ENCODE peak calls at places on chromosomes 1 and 21, in five cellular contexts. One of them, this sample, is unnamed.
A peak's percentile ranks its signal among the peaks of the same experiment; 100 is the strongest.

GRCh38 chr1:30512253-30512921 is 211.0 kb downstream of the MATN1 start:
- DNase-seq in MM.1S: no peak
- DNase-seq in PC-9: no peak
- DNase-seq in heart right ventricle: no peak
- DNase-seq in lower leg skin: peak; percentile 58
- DNase-seq in this sample: no peak

GRCh38 chr1:54542120-54542961 is 5.7 kb upstream of the ACOT11 start:
- DNase-seq in PC-9: peak; percentile 94
- DNase-seq in MM.1S: peak; percentile 71
- DNase-seq in heart right ventricle: peak; percentile 69
- DNase-seq in lower leg skin: peak; percentile 90
- DNase-seq in this sample: peak; percentile 27

GRCh38 chr1:109802136-109802900 is 38.6 kb upstream of the EPS8L3 start:
- DNase-seq in lower leg skin: peak; percentile 81
- DNase-seq in PC-9: no peak
- DNase-seq in heart right ventricle: no peak
- DNase-seq in MM.1S: peak; percentile 80
- DNase-seq in this sample: no peak

GRCh38 chr1:50346621-50347020 is 76.6 kb downstream of the DMRTA2 start:
- DNase-seq in heart right ventricle: no peak
- DNase-seq in PC-9: no peak
- DNase-seq in MM.1S: no peak
- DNase-seq in lower leg skin: no peak
- DNase-seq in this sample: no peak

GRCh38 chr21:19501115-19501514 is 1097.5 kb upstream of the TMPRSS15 start:
- DNase-seq in MM.1S: no peak
- DNase-seq in heart right ventricle: no peak
- DNase-seq in PC-9: no peak
- DNase-seq in lower leg skin: no peak
- DNase-seq in this sample: no peak

GRCh38 chr1:46812065-46812750 is 13.4 kb downstream of the CYP4B1 start:
- DNase-seq in lower leg skin: peak; percentile 81
- DNase-seq in MM.1S: no peak
- DNase-seq in PC-9: no peak
- DNase-seq in heart right ventricle: peak; percentile 40
- DNase-seq in this sample: no peak

GRCh38 chr1:119924948-119925898 is 28.9 kb upstream of the ADAM30 start:
- DNase-seq in MM.1S: no peak
- DNase-seq in heart right ventricle: no peak
- DNase-seq in lower leg skin: no peak
- DNase-seq in PC-9: no peak
- DNase-seq in this sample: no peak

GRCh38 chr1:241749041-241749798 is 97.1 kb downstream of the WDR64 start:
- DNase-seq in lower leg skin: no peak
- DNase-seq in heart right ventricle: no peak
- DNase-seq in PC-9: peak; percentile 18
- DNase-seq in MM.1S: no peak
- DNase-seq in this sample: no peak

GRCh38 chr1:97603218-97603617 is 317.6 kb downstream of the DPYD start:
- DNase-seq in PC-9: no peak
- DNase-seq in lower leg skin: no peak
- DNase-seq in heart right ventricle: no peak
- DNase-seq in MM.1S: no peak
- DNase-seq in this sample: no peak

GRCh38 chr1:30188999-30189398 is 534.4 kb downstream of the MATN1 start:
- DNase-seq in heart right ventricle: no peak
- DNase-seq in lower leg skin: no peak
- DNase-seq in MM.1S: no peak
- DNase-seq in PC-9: no peak
- DNase-seq in this sample: no peak

GRCh38 chr1:22525211-22525610 is 38.1 kb upstream of the EPHA8 start:
- DNase-seq in heart right ventricle: no peak
- DNase-seq in lower leg skin: peak; percentile 4
- DNase-seq in PC-9: no peak
- DNase-seq in MM.1S: no peak
- DNase-seq in this sample: no peak

GRCh38 chr1:1847061-1847460 is 43.8 kb downstream of the GNB1 start:
- DNase-seq in lower leg skin: no peak
- DNase-seq in PC-9: no peak
- DNase-seq in heart right ventricle: no peak
- DNase-seq in MM.1S: no peak
- DNase-seq in this sample: no peak

GRCh38 chr1:26537951-26538352 is 8.4 kb downstream of the RPS6KA1 start:
- DNase-seq in lower leg skin: no peak
- DNase-seq in heart right ventricle: no peak
- DNase-seq in MM.1S: peak; percentile 46
- DNase-seq in PC-9: peak; percentile 19
- DNase-seq in this sample: peak; percentile 77

GRCh38 chr1:240611228-240611618 is 732 bp downstream of the GREM2 start:
- DNase-seq in lower leg skin: no peak
- DNase-seq in MM.1S: peak; percentile 10
- DNase-seq in PC-9: no peak
- DNase-seq in heart right ventricle: no peak
- DNase-seq in this sample: no peak

DNA sequence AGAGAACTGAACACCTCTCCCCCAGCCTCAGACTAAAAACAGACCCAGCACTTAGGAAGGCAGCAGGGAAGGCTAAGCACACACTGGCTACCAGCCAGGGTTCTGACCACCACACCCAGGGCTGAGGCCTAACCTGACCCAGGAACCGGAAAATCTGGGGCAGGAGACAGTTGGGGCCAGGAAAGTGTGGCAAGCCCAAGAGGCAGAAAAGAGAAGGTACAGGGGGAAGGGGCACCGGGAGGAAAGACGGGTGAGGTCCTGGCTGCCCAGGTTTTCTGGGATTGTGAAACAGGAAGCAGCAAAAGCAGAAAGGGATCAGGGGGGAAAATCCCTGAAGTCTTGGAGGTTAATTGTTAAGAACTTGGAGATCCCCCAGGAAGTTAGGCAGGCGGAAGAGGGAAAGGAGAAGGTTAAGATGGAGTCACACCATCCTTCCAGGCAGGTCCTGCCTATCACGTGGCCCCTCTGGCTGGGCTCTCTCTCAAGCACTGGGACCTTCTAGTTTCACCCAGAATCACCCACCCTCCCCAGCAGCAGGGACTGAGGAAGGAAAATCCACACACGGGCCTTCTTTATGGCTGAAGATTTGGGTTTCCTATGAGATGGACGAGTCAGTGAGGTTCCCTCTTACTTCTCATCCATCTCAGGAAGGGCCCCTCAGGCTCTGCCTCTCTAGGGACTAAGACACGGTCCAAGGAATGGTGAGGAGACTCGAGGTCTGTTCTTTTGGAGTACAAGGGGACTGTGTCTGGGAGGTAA is 2.6 kb downstream of the HDGF start:
- DNase-seq in heart right ventricle: peak; percentile 53
- DNase-seq in PC-9: peak; percentile 72
- DNase-seq in lower leg skin: peak; percentile 93
- DNase-seq in MM.1S: no peak
- DNase-seq in this sample: no peak
- H3K4me3 ChIP-seq in heart right ventricle: peak overlapping the region; percentile 79
- H3K4me3 ChIP-seq in PC-9: peak overlapping the region; percentile 95
- H3K4me3 ChIP-seq in lower leg skin: no peak overlapping the region
- H3K4me3 ChIP-seq in MM.1S: peak overlapping the region; percentile 86
- H3K4me3 ChIP-seq in this sample: peak overlapping the region; percentile 94

GRCh38 chr1:183477986-183478781 is 5.9 kb downstream of the SMG7 start:
- DNase-seq in MM.1S: peak; percentile 67
- DNase-seq in heart right ventricle: no peak
- DNase-seq in lower leg skin: no peak
- DNase-seq in PC-9: no peak
- DNase-seq in this sample: peak; percentile 67

GRCh38 chr1:183476081-183476480 is 3.8 kb downstream of the SMG7 start:
- DNase-seq in PC-9: no peak
- DNase-seq in MM.1S: no peak
- DNase-seq in heart right ventricle: no peak
- DNase-seq in lower leg skin: no peak
- DNase-seq in this sample: peak; percentile 35

GRCh38 chr1:183483224-183483623 is 10.9 kb downstream of the SMG7 start:
- DNase-seq in PC-9: no peak
- DNase-seq in heart right ventricle: no peak
- DNase-seq in MM.1S: no peak
- DNase-seq in lower leg skin: no peak
- DNase-seq in this sample: no peak

GRCh38 chr1:183484254-183484653 is 12.0 kb downstream of the SMG7 start:
- DNase-seq in PC-9: no peak
- DNase-seq in MM.1S: no peak
- DNase-seq in lower leg skin: no peak
- DNase-seq in heart right ventricle: no peak
- DNase-seq in this sample: no peak

GRCh38 chr1:183480971-183481431 is 8.7 kb downstream of the SMG7 start:
- DNase-seq in PC-9: no peak
- DNase-seq in MM.1S: no peak
- DNase-seq in lower leg skin: no peak
- DNase-seq in heart right ventricle: no peak
- DNase-seq in this sample: peak; percentile 92
- H3K4me3 ChIP-seq in PC-9: no peak overlapping the region
- H3K4me3 ChIP-seq in MM.1S: peak overlapping the region; percentile 9
- H3K4me3 ChIP-seq in lower leg skin: no peak overlapping the region
- H3K4me3 ChIP-seq in heart right ventricle: no peak overlapping the region
- H3K4me3 ChIP-seq in this sample: peak overlapping the region; percentile 60

DNA sequence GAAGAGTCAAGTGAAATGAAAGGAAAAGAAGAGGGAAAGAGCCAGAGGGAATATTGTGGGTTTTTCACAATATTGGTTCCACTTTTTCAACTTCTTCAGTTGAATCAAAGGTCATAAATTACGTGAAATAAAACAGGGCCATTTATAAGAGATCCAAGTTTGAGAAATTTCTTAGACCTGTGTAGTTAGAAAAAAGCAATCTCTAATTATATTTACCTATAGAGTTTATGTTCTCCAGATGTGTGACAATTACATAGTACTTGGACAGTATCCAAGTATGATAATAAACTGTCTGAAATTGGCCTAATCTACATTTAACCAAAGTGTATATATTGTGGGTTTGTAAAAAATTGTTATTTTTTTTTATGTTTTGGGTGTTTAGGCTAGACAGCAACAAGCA is 14.4 kb downstream of the DR1 start:
- DNase-seq in lower leg skin: no peak
- DNase-seq in PC-9: no peak
- DNase-seq in MM.1S: no peak
- DNase-seq in heart right ventricle: no peak
- DNase-seq in this sample: no peak
- H3K4me3 ChIP-seq in lower leg skin: no peak overlapping the region
- H3K4me3 ChIP-seq in PC-9: no peak overlapping the region
- H3K4me3 ChIP-seq in MM.1S: no peak overlapping the region
- H3K4me3 ChIP-seq in heart right ventricle: no peak overlapping the region
- H3K4me3 ChIP-seq in this sample: no peak overlapping the region

GRCh38 chr1:44031051-44031899 is at the start of gene SLC6A9:
- DNase-seq in heart right ventricle: peak; percentile 41
- DNase-seq in MM.1S: peak; percentile 53
- DNase-seq in PC-9: peak; percentile 76
- DNase-seq in lower leg skin: no peak
- DNase-seq in this sample: no peak

GRCh38 chr1:44033041-44033575 is 1.8 kb upstream of the SLC6A9 start:
- DNase-seq in MM.1S: no peak
- DNase-seq in PC-9: no peak
- DNase-seq in heart right ventricle: no peak
- DNase-seq in lower leg skin: no peak
- DNase-seq in this sample: no peak

GRCh38 chr1:44033756-44034155 is 2.5 kb upstream of the SLC6A9 start:
- DNase-seq in heart right ventricle: no peak
- DNase-seq in lower leg skin: no peak
- DNase-seq in MM.1S: no peak
- DNase-seq in PC-9: no peak
- DNase-seq in this sample: no peak

GRCh38 chr1:44030606-44031050 is 634 bp downstream of the SLC6A9 start:
- DNase-seq in MM.1S: peak; percentile 29
- DNase-seq in lower leg skin: no peak
- DNase-seq in PC-9: no peak
- DNase-seq in heart right ventricle: peak; percentile 54
- DNase-seq in this sample: peak; percentile 80

DNA sequence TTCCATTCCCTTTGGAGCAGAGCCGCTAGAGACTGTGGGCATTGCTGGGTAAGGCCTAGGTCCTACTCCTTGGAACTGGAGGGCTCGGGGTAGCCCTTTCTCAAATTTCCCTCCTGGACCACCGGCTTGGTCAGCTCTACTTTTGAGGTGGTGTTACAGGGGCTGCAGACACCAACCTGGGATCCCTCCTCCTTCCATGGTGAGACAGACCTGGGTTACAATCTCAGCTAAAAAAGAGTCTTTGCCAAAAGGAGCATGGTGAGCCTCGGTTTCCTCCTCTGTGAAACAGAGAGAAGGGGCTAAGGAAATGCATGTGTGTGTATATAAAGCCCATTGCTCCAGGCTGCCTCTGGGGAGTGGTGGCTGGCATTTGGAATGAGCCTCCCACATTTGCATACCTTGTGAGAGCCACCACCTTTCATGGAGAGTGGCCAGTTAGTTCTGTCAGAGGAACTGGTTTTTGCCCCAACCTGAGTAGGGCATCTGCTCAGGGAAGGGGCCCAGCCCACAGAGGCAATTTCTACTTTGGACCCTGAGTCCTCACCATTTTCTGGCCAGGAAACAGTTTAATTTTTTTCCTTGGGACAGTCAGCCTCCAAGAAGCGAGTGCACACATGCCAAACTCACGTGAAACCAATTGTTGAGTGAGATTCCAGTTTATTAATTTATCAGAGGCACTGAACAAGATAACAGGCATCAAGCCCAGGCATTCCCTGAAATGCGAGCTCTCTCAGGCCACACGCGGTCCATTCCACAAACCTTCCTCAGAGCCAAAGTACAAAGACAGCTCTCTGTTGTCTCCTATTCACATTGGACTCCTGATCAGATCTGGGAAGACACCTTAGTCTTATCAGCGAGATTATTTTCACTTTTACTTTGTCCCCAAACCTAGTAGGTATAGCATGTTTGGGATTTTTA is 897 bp upstream of the SLC6A9 start:
- DNase-seq in MM.1S: no peak
- DNase-seq in PC-9: peak; percentile 45
- DNase-seq in lower leg skin: no peak
- DNase-seq in heart right ventricle: no peak
- DNase-seq in this sample: no peak
- H3K4me3 ChIP-seq in MM.1S: no peak overlapping the region
- H3K4me3 ChIP-seq in PC-9: peak overlapping the region; percentile 97
- H3K4me3 ChIP-seq in lower leg skin: no peak overlapping the region
- H3K4me3 ChIP-seq in heart right ventricle: peak overlapping the region; percentile 68
- H3K4me3 ChIP-seq in this sample: no peak overlapping the region

GRCh38 chr1:151146072-151146415 is 387 bp downstream of the SEMA6C start:
- DNase-seq in PC-9: no peak
- DNase-seq in MM.1S: no peak
- DNase-seq in heart right ventricle: no peak
- DNase-seq in lower leg skin: peak; percentile 86
- DNase-seq in this sample: no peak
- H3K4me3 ChIP-seq in PC-9: peak overlapping the region; percentile 78
- H3K4me3 ChIP-seq in MM.1S: peak overlapping the region; percentile 96
- H3K4me3 ChIP-seq in heart right ventricle: peak overlapping the region; percentile 100
- H3K4me3 ChIP-seq in lower leg skin: peak overlapping the region; percentile 56
- H3K4me3 ChIP-seq in this sample: peak overlapping the region; percentile 72

DNA sequence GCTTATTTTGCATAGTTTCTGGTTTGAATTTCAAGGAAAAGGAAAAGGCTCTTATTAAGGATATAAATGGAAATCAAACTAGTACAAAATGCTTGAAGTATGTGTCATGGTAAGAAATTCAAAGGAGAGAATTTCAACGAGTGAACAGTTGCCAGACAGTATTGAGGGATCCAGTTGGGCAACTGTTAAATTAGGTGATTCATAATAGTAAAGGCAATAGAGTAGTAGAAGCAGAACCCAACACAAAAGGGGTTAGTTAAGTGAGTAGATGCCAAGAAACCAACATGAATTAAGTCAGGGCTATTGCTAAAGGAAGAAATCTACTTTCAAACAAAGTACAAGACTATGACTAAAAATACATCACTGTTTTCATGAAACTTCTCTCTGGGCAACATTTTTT is 1.0 kb downstream of the GBP5 start:
- DNase-seq in heart right ventricle: no peak
- DNase-seq in lower leg skin: no peak
- DNase-seq in PC-9: no peak
- DNase-seq in MM.1S: no peak
- DNase-seq in this sample: no peak
- H3K4me3 ChIP-seq in heart right ventricle: no peak overlapping the region
- H3K4me3 ChIP-seq in lower leg skin: no peak overlapping the region
- H3K4me3 ChIP-seq in PC-9: no peak overlapping the region
- H3K4me3 ChIP-seq in MM.1S: no peak overlapping the region
- H3K4me3 ChIP-seq in this sample: no peak overlapping the region

This sample was measured in Karpas-422.